ENCODE peak calls at places on chromosomes 7 and 10, in five cellular contexts. Q, I, S, B and J are unnamed samples.

GRCh38 chr10:1153805-1154351 is 97.7 kb downstream of the WDR37 start:
- DNase-seq in Q (peak; percentile 47), I (no peak), S (no peak), B (no peak), J (no peak)

GRCh38 chr10:60299961-60300883 is 89.5 kb downstream of the ANK3 start:
- DNase-seq in Q (no peak), I (peak; percentile 65), S (no peak), B (no peak), J (no peak)

GRCh38 chr7:132406039-132406438 is 170.2 kb downstream of the PLXNA4 start:
- DNase-seq in Q (no peak), I (no peak), S (no peak), B (no peak), J (no peak)

GRCh38 chr10:98858525-98858924 is 377.1 kb downstream of the HPSE2 start:
- DNase-seq in Q (no peak), I (no peak), S (peak; percentile 3), B (no peak), J (peak; percentile 39)

GRCh38 chr7:15607541-15608210 is 45.9 kb upstream of the AGMO start:
- DNase-seq in Q (no peak), I (no peak), S (no peak), B (no peak), J (no peak)

GRCh38 chr7:81887098-81887497 is 117.3 kb upstream of the HGF start:
- DNase-seq in Q (no peak), I (no peak), S (no peak), B (peak; percentile 23), J (no peak)

GRCh38 chr7:155193716-155194115 is 104.0 kb upstream of the INSIG1 start:
- DNase-seq in Q (no peak), I (no peak), S (no peak), B (no peak), J (no peak)

GRCh38 chr7:88735920-88736319 is 23.6 kb upstream of the ZNF804B start:
- DNase-seq in Q (no peak), I (no peak), S (no peak), B (no peak), J (no peak)

GRCh38 chr7:138067774-138068173 is 8.5 kb upstream of the AKR1D1 start:
- DNase-seq in Q (no peak), I (no peak), S (peak; percentile 65), B (no peak), J (no peak)

GRCh38 chr7:129517931-129518330 is 15.6 kb downstream of the SMKR1 start:
- DNase-seq in Q (no peak), I (no peak), S (no peak), B (no peak), J (no peak)

GRCh38 chr7:134364619-134365037 is 47.9 kb upstream of the SLC35B4 start:
- DNase-seq in Q (no peak), I (no peak), S (peak; percentile 59), B (no peak), J (peak; percentile 29)

GRCh38 chr10:18087398-18087797 is 52.8 kb upstream of the CACNB2 start:
- DNase-seq in Q (no peak), I (no peak), S (no peak), B (no peak), J (no peak)

GRCh38 chr10:33937987-33938386 is 603.5 kb upstream of the NRP1 start:
- DNase-seq in Q (no peak), I (no peak), S (no peak), B (no peak), J (no peak)

GRCh38 chr10:23293145-23293724 is 51.4 kb downstream of the C10orf67 start:
- DNase-seq in Q (peak; percentile 80), I (peak; percentile 30), S (peak; percentile 53), B (peak; percentile 4), J (peak; percentile 33)

GRCh38 chr7:2633538-2634264 is 1.9 kb downstream of the TTYH3 start:
- DNase-seq in Q (no peak), I (no peak), S (peak; percentile 45), B (no peak), J (no peak)

GRCh38 chr10:89346264-89346971 is 18.6 kb downstream of the IFIT3 start:
- DNase-seq in Q (no peak), I (no peak), S (peak; percentile 13), B (no peak), J (no peak)

GRCh38 chr10:95242581-95243317 is 48.1 kb downstream of the PDLIM1 start:
- DNase-seq in Q (peak; percentile 57), I (no peak), S (peak; percentile 45), B (no peak), J (no peak)

GRCh38 chr7:111855161-111855841 is 293.0 kb upstream of the IMMP2L start:
- DNase-seq in Q (no peak), I (no peak), S (peak; percentile 21), B (peak; percentile 2), J (peak; percentile 38)
- TF ChIP-seq ATF3 in Q (no peak), I (no peak), S (no peak), B (no peak), J (no peak)

DNA sequence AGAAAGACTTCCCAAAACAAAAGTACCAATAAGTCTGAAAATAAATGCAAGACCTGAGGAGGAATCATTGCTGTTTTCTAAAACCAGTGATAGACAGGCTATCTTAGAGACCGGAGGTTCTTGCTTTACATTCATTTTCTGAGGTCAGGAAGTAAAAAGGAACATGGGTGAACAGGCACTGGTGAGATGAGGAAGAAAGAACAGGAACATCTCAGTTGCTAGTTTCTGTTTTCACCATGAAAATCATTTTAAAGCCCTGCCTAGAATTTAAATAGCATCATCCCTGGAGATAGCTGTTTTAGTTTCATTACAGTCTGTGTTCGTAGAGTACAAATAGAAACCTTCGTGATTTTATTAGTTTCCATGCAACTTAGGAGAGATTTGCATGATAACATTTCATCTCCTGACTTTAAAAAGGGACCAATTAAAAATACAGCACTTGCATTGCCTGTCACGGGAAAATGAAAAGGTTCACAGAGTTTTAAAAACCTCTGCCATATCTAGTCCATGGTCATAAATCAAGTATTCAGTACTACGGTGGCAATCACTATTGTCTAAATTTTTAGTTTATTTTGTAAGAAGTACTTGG is 14.7 kb downstream of the KCNMA1 start:
- DNase-seq in Q (no peak), I (no peak), S (no peak), B (no peak), J (no peak)
- TF ChIP-seq JUND in Q (no peak), I (no peak), S (no peak), B (no peak), J (no peak)

GRCh38 chr10:27525819-27526218 is 21.7 kb downstream of the RAB18 start:
- DNase-seq in Q (no peak), I (no peak), S (no peak), B (no peak), J (no peak)
- TF ChIP-seq ATF3 in Q (no peak), I (no peak), S (no peak), B (no peak), J (no peak)

GRCh38 chr7:48052748-48053147 is 17.4 kb downstream of the C7orf57 start:
- DNase-seq in Q (no peak), I (no peak), S (no peak), B (no peak), J (peak; percentile 60)
- TF ChIP-seq JUND in Q (no peak), I (no peak), S (no peak), B (no peak), J (no peak)

GRCh38 chr7:99041526-99041925 is 102.4 kb downstream of the SMURF1 start:
- DNase-seq in Q (peak; percentile 33), I (no peak), S (peak; percentile 8), B (no peak), J (no peak)
- TF ChIP-seq ATF3 in Q (no peak), I (no peak), S (no peak), B (no peak), J (no peak)

GRCh38 chr10:72567421-72567820 is 58.5 kb downstream of the MICU1 start:
- DNase-seq in Q (no peak), I (no peak), S (no peak), B (no peak), J (peak; percentile 41)
- TF ChIP-seq JUND in Q (no peak), I (no peak), S (no peak), B (no peak), J (peak; percentile 36)

GRCh38 chr10:7671121-7671520 is 4.4 kb upstream of the ITIH5 start:
- DNase-seq in Q (no peak), I (no peak), S (no peak), B (no peak), J (no peak)
- TF ChIP-seq ATF3 in Q (no peak), I (no peak), S (no peak), B (no peak), J (no peak)

GRCh38 chr10:119832956-119833355 is 39.7 kb downstream of the MCMBP start:
- DNase-seq in Q (no peak), I (no peak), S (no peak), B (no peak), J (no peak)

GRCh38 chr10:119827430-119827829 is 45.2 kb downstream of the MCMBP start:
- DNase-seq in Q (no peak), I (no peak), S (no peak), B (no peak), J (no peak)

GRCh38 chr10:119834188-119834587 is 38.5 kb downstream of the MCMBP start:
- DNase-seq in Q (no peak), I (no peak), S (no peak), B (no peak), J (no peak)

GRCh38 chr10:119829429-119829828 is 43.2 kb downstream of the MCMBP start:
- DNase-seq in Q (no peak), I (no peak), S (no peak), B (no peak), J (no peak)

GRCh38 chr10:119831656-119832055 is 41.0 kb downstream of the MCMBP start:
- DNase-seq in Q (no peak), I (no peak), S (no peak), B (no peak), J (no peak)
- TF ChIP-seq JUND in Q (no peak), I (no peak), S (no peak), B (no peak), J (no peak)